ENCODE peak calls at places on chromosomes 11 and 22, in eight cellular contexts. One of them, this sample, is unnamed. For H3K9me3, the result is how much of the 10 kb centered on the place peaks cover.

GRCh38 chr11:90288207-90288821 is 65.5 kb upstream of the CHORDC1 start:
- DNase-seq in H1: no peak
- DNase-seq in mucosa of descending colon: no peak
- DNase-seq in fibroblast of lung: peak
- DNase-seq in CD8-positive, alpha-beta memory T cell: no peak
- DNase-seq in PC-9: no peak
- DNase-seq in PC-3: peak
- DNase-seq in A549: peak
- DNase-seq in this sample: no peak

GRCh38 chr11:926341-926916 is 759 bp downstream of the AP2A2 start:
- DNase-seq in H1: no peak
- DNase-seq in mucosa of descending colon: peak
- DNase-seq in fibroblast of lung: peak
- DNase-seq in CD8-positive, alpha-beta memory T cell: no peak
- DNase-seq in PC-9: no peak
- DNase-seq in PC-3: peak
- DNase-seq in A549: peak
- DNase-seq in this sample: peak

GRCh38 chr11:107591098-107591445 is at the start of gene ELMOD1:
- DNase-seq in H1: peak
- DNase-seq in mucosa of descending colon: peak
- DNase-seq in fibroblast of lung: peak
- DNase-seq in CD8-positive, alpha-beta memory T cell: peak
- DNase-seq in PC-9: peak
- DNase-seq in PC-3: peak
- DNase-seq in A549: peak
- DNase-seq in this sample: peak

GRCh38 chr11:75733346-75734107 is 15.9 kb downstream of the MOGAT2 start:
- DNase-seq in H1: no peak
- DNase-seq in mucosa of descending colon: no peak
- DNase-seq in fibroblast of lung: no peak
- DNase-seq in CD8-positive, alpha-beta memory T cell: no peak
- DNase-seq in PC-9: no peak
- DNase-seq in PC-3: peak
- DNase-seq in A549: no peak
- DNase-seq in this sample: peak

GRCh38 chr22:16914006-16914405 is 88.8 kb upstream of the XKR3 start:
- DNase-seq in H1: no peak
- DNase-seq in mucosa of descending colon: no peak
- DNase-seq in fibroblast of lung: no peak
- DNase-seq in CD8-positive, alpha-beta memory T cell: no peak
- DNase-seq in PC-9: no peak
- DNase-seq in PC-3: no peak
- DNase-seq in A549: no peak
- DNase-seq in this sample: no peak

GRCh38 chr22:17043521-17043920 is 35.5 kb upstream of the GAB4 start:
- DNase-seq in H1: no peak
- DNase-seq in mucosa of descending colon: no peak
- DNase-seq in fibroblast of lung: no peak
- DNase-seq in CD8-positive, alpha-beta memory T cell: no peak
- DNase-seq in PC-9: no peak
- DNase-seq in PC-3: no peak
- DNase-seq in A549: no peak
- DNase-seq in this sample: no peak

GRCh38 chr11:45224766-45225165 is 61.4 kb downstream of the SYT13 start:
- DNase-seq in H1: no peak
- DNase-seq in mucosa of descending colon: no peak
- DNase-seq in fibroblast of lung: no peak
- DNase-seq in CD8-positive, alpha-beta memory T cell: no peak
- DNase-seq in PC-9: no peak
- DNase-seq in PC-3: no peak
- DNase-seq in A549: no peak
- DNase-seq in this sample: no peak

GRCh38 chr11:11667056-11667455 is 45.3 kb upstream of the GALNT18 start:
- DNase-seq in H1: no peak
- DNase-seq in mucosa of descending colon: no peak
- DNase-seq in fibroblast of lung: peak
- DNase-seq in CD8-positive, alpha-beta memory T cell: no peak
- DNase-seq in PC-9: no peak
- DNase-seq in PC-3: peak
- DNase-seq in A549: peak
- DNase-seq in this sample: peak

GRCh38 chr11:110565690-110566336 is 136.1 kb downstream of the FDX1 start:
- DNase-seq in H1: no peak
- DNase-seq in mucosa of descending colon: no peak
- DNase-seq in fibroblast of lung: no peak
- DNase-seq in CD8-positive, alpha-beta memory T cell: no peak
- DNase-seq in PC-9: peak
- DNase-seq in PC-3: peak
- DNase-seq in A549: no peak
- DNase-seq in this sample: peak

GRCh38 chr11:73259406-73260126 is 12.6 kb upstream of the P2RY6 start:
- DNase-seq in H1: no peak
- DNase-seq in mucosa of descending colon: no peak
- DNase-seq in fibroblast of lung: no peak
- DNase-seq in CD8-positive, alpha-beta memory T cell: no peak
- DNase-seq in PC-9: no peak
- DNase-seq in PC-3: no peak
- DNase-seq in A549: no peak
- DNase-seq in this sample: no peak

GRCh38 chr11:59878482-59878881 is at the start of gene OOSP3:
- DNase-seq in H1: no peak
- DNase-seq in mucosa of descending colon: no peak
- DNase-seq in fibroblast of lung: no peak
- DNase-seq in CD8-positive, alpha-beta memory T cell: no peak
- DNase-seq in PC-9: no peak
- DNase-seq in PC-3: no peak
- DNase-seq in A549: no peak
- DNase-seq in this sample: no peak

GRCh38 chr11:48022445-48022844 is 42.1 kb downstream of the PTPRJ start:
- DNase-seq in H1: no peak
- DNase-seq in mucosa of descending colon: no peak
- DNase-seq in fibroblast of lung: no peak
- DNase-seq in CD8-positive, alpha-beta memory T cell: no peak
- DNase-seq in PC-9: no peak
- DNase-seq in PC-3: no peak
- DNase-seq in A549: no peak
- DNase-seq in this sample: no peak

GRCh38 chr11:842370-843002 is at the start of the genes POLR2L and TSPAN4:
- DNase-seq in H1: peak
- DNase-seq in mucosa of descending colon: peak
- DNase-seq in fibroblast of lung: peak
- DNase-seq in CD8-positive, alpha-beta memory T cell: peak
- DNase-seq in PC-9: peak
- DNase-seq in PC-3: peak
- DNase-seq in A549: peak
- DNase-seq in this sample: peak

GRCh38 chr11:110858556-110858921 is 146.3 kb upstream of the ARHGAP20 start:
- DNase-seq in H1: no peak
- DNase-seq in mucosa of descending colon: peak
- DNase-seq in fibroblast of lung: peak
- DNase-seq in CD8-positive, alpha-beta memory T cell: no peak
- DNase-seq in PC-9: no peak
- DNase-seq in PC-3: no peak
- DNase-seq in A549: no peak
- DNase-seq in this sample: no peak

GRCh38 chr11:5151713-5152153 is 2.8 kb downstream of the OR52A1 start:
- DNase-seq in H1: no peak
- DNase-seq in mucosa of descending colon: no peak
- DNase-seq in fibroblast of lung: no peak
- DNase-seq in CD8-positive, alpha-beta memory T cell: no peak
- DNase-seq in PC-9: no peak
- DNase-seq in PC-3: no peak
- DNase-seq in A549: no peak
- DNase-seq in this sample: no peak

GRCh38 chr11:67544591-67545242 is 21.5 kb upstream of the CABP2 start:
- DNase-seq in H1: no peak
- DNase-seq in mucosa of descending colon: no peak
- DNase-seq in fibroblast of lung: no peak
- DNase-seq in CD8-positive, alpha-beta memory T cell: no peak
- DNase-seq in PC-9: no peak
- DNase-seq in PC-3: no peak
- DNase-seq in A549: no peak
- DNase-seq in this sample: no peak

GRCh38 chr11:45857834-45858492 is 10.7 kb downstream of the CRY2 start:
- DNase-seq in H1: no peak
- DNase-seq in mucosa of descending colon: no peak
- DNase-seq in fibroblast of lung: peak
- DNase-seq in CD8-positive, alpha-beta memory T cell: no peak
- DNase-seq in PC-9: no peak
- DNase-seq in PC-3: no peak
- DNase-seq in A549: no peak
- DNase-seq in this sample: peak

GRCh38 chr22:47341464-47341863 is 579.0 kb downstream of the TBC1D22A start:
- DNase-seq in H1: no peak
- DNase-seq in mucosa of descending colon: no peak
- DNase-seq in fibroblast of lung: no peak
- DNase-seq in CD8-positive, alpha-beta memory T cell: no peak
- DNase-seq in PC-9: no peak
- DNase-seq in PC-3: no peak
- DNase-seq in A549: no peak
- DNase-seq in this sample: no peak

GRCh38 chr22:47342446-47342845 is 580.0 kb downstream of the TBC1D22A start:
- DNase-seq in H1: no peak
- DNase-seq in mucosa of descending colon: no peak
- DNase-seq in fibroblast of lung: no peak
- DNase-seq in CD8-positive, alpha-beta memory T cell: no peak
- DNase-seq in PC-9: no peak
- DNase-seq in PC-3: no peak
- DNase-seq in A549: no peak
- DNase-seq in this sample: no peak

GRCh38 chr22:47344414-47344813 is 582.0 kb downstream of the TBC1D22A start:
- DNase-seq in H1: no peak
- DNase-seq in mucosa of descending colon: no peak
- DNase-seq in fibroblast of lung: no peak
- DNase-seq in CD8-positive, alpha-beta memory T cell: no peak
- DNase-seq in PC-9: no peak
- DNase-seq in PC-3: no peak
- DNase-seq in A549: no peak
- DNase-seq in this sample: no peak

GRCh38 chr22:47345025-47345424 is 582.6 kb downstream of the TBC1D22A start:
- DNase-seq in H1: no peak
- DNase-seq in mucosa of descending colon: no peak
- DNase-seq in fibroblast of lung: no peak
- DNase-seq in CD8-positive, alpha-beta memory T cell: no peak
- DNase-seq in PC-9: no peak
- DNase-seq in PC-3: no peak
- DNase-seq in A549: no peak
- DNase-seq in this sample: no peak

GRCh38 chr22:47343611-47344010 is 581.2 kb downstream of the TBC1D22A start:
- DNase-seq in H1: no peak
- DNase-seq in mucosa of descending colon: no peak
- DNase-seq in fibroblast of lung: no peak
- DNase-seq in CD8-positive, alpha-beta memory T cell: no peak
- DNase-seq in PC-9: no peak
- DNase-seq in PC-3: no peak
- DNase-seq in A549: no peak
- DNase-seq in this sample: no peak
- H3K9me3 ChIP-seq in H1: half or more
- H3K9me3 ChIP-seq in mucosa of descending colon: under half
- H3K9me3 ChIP-seq in fibroblast of lung: under half
- H3K9me3 ChIP-seq in CD8-positive, alpha-beta memory T cell: under half
- H3K9me3 ChIP-seq in PC-9: under half
- H3K9me3 ChIP-seq in PC-3: under half
- H3K9me3 ChIP-seq in A549: under half
- H3K9me3 ChIP-seq in this sample: under half

GRCh38 chr11:2652857-2653643 is 46.7 kb downstream of the KCNQ1OT1 start:
- DNase-seq in H1: no peak
- DNase-seq in mucosa of descending colon: no peak
- DNase-seq in fibroblast of lung: no peak
- DNase-seq in CD8-positive, alpha-beta memory T cell: no peak
- DNase-seq in PC-9: no peak
- DNase-seq in PC-3: no peak
- DNase-seq in A549: no peak
- DNase-seq in this sample: no peak

GRCh38 chr11:2651054-2651617 is 48.7 kb downstream of the KCNQ1OT1 start:
- DNase-seq in H1: no peak
- DNase-seq in mucosa of descending colon: no peak
- DNase-seq in fibroblast of lung: no peak
- DNase-seq in CD8-positive, alpha-beta memory T cell: no peak
- DNase-seq in PC-9: no peak
- DNase-seq in PC-3: no peak
- DNase-seq in A549: no peak
- DNase-seq in this sample: no peak

GRCh38 chr11:2651826-2652237 is 48.0 kb downstream of the KCNQ1OT1 start:
- DNase-seq in H1: no peak
- DNase-seq in mucosa of descending colon: no peak
- DNase-seq in fibroblast of lung: no peak
- DNase-seq in CD8-positive, alpha-beta memory T cell: no peak
- DNase-seq in PC-9: no peak
- DNase-seq in PC-3: no peak
- DNase-seq in A549: no peak
- DNase-seq in this sample: no peak

GRCh38 chr11:2653930-2654739 is 45.7 kb downstream of the KCNQ1OT1 start:
- DNase-seq in H1: no peak
- DNase-seq in mucosa of descending colon: no peak
- DNase-seq in fibroblast of lung: no peak
- DNase-seq in CD8-positive, alpha-beta memory T cell: no peak
- DNase-seq in PC-9: no peak
- DNase-seq in PC-3: no peak
- DNase-seq in A549: no peak
- DNase-seq in this sample: no peak

DNA sequence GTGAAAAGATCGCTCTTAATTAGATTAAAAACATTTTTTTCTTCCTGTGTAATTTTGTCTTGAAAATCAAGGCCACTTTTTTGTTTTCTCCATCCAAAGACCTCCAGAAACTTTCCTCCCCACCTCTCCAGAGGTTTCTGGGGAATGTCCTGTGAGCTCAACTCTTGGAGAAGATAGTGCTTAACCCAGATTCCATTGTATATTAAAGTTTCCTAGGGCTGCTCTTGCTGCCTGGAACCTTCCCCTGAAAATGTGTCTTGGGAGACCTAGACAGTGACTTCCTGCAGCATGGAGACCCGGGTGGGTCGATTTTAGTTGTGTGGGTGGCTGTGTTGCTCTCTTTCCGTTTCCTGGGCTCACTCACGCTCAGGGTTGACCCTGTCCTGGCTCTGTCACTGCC is 47.4 kb downstream of the KCNQ1OT1 start:
- DNase-seq in H1: no peak
- DNase-seq in mucosa of descending colon: no peak
- DNase-seq in fibroblast of lung: no peak
- DNase-seq in CD8-positive, alpha-beta memory T cell: no peak
- DNase-seq in PC-9: no peak
- DNase-seq in PC-3: no peak
- DNase-seq in A549: no peak
- DNase-seq in this sample: no peak
- H3K9me3 ChIP-seq in H1: half or more
- H3K9me3 ChIP-seq in mucosa of descending colon: under half
- H3K9me3 ChIP-seq in fibroblast of lung: under half
- H3K9me3 ChIP-seq in CD8-positive, alpha-beta memory T cell: under half
- H3K9me3 ChIP-seq in PC-9: under half
- H3K9me3 ChIP-seq in PC-3: under half
- H3K9me3 ChIP-seq in A549: half or more
- H3K9me3 ChIP-seq in this sample: under half

GRCh38 chr11:97234016-97234415 is 844.2 kb downstream of the JRKL start:
- DNase-seq in H1: no peak
- DNase-seq in mucosa of descending colon: no peak
- DNase-seq in fibroblast of lung: peak
- DNase-seq in CD8-positive, alpha-beta memory T cell: no peak
- DNase-seq in PC-9: no peak
- DNase-seq in PC-3: no peak
- DNase-seq in A549: no peak
- DNase-seq in this sample: no peak
- H3K9me3 ChIP-seq in H1: under half
- H3K9me3 ChIP-seq in mucosa of descending colon: under half
- H3K9me3 ChIP-seq in fibroblast of lung: under half
- H3K9me3 ChIP-seq in CD8-positive, alpha-beta memory T cell: under half
- H3K9me3 ChIP-seq in PC-9: under half
- H3K9me3 ChIP-seq in PC-3: under half
- H3K9me3 ChIP-seq in A549: under half
- H3K9me3 ChIP-seq in this sample: under half

GRCh38 chr22:48499456-48500425 is 1327.9 kb downstream of the BRD1 start:
- DNase-seq in H1: no peak
- DNase-seq in mucosa of descending colon: no peak
- DNase-seq in fibroblast of lung: no peak
- DNase-seq in CD8-positive, alpha-beta memory T cell: no peak
- DNase-seq in PC-9: no peak
- DNase-seq in PC-3: no peak
- DNase-seq in A549: no peak
- DNase-seq in this sample: no peak
- H3K9me3 ChIP-seq in H1: under half
- H3K9me3 ChIP-seq in mucosa of descending colon: under half
- H3K9me3 ChIP-seq in fibroblast of lung: under half
- H3K9me3 ChIP-seq in CD8-positive, alpha-beta memory T cell: under half
- H3K9me3 ChIP-seq in PC-9: under half
- H3K9me3 ChIP-seq in PC-3: under half
- H3K9me3 ChIP-seq in A549: under half
- H3K9me3 ChIP-seq in this sample: under half